ENCODE peak calls at places on chromosome 18, in nine cellular contexts. One of them, this sample, is unnamed.

GRCh38 chr18:60157810-60158209 is 214.8 kb downstream of the MC4R start:
- DNase-seq in cardiac fibroblast: no peak
- DNase-seq in endodermal cell: no peak
- DNase-seq in transverse colon: no peak
- DNase-seq in AG04449: no peak
- DNase-seq in H9: no peak
- DNase-seq in A673: no peak
- DNase-seq in mesothelial cell of epicardium: no peak
- DNase-seq in cardiac muscle cell: no peak
- DNase-seq in this sample: no peak

GRCh38 chr18:44464401-44465185 is 216.1 kb upstream of the SETBP1 start:
- DNase-seq in cardiac fibroblast: peak; percentile 1
- DNase-seq in H9: no peak
- DNase-seq in mesothelial cell of epicardium: no peak
- DNase-seq in endodermal cell: no peak
- DNase-seq in AG04449: no peak
- DNase-seq in transverse colon: no peak
- DNase-seq in A673: no peak
- DNase-seq in cardiac muscle cell: no peak
- DNase-seq in this sample: no peak

GRCh38 chr18:533995-534601 is 33.6 kb upstream of the COLEC12 start:
- DNase-seq in transverse colon: no peak
- DNase-seq in mesothelial cell of epicardium: no peak
- DNase-seq in cardiac muscle cell: no peak
- DNase-seq in H9: no peak
- DNase-seq in cardiac fibroblast: no peak
- DNase-seq in AG04449: no peak
- DNase-seq in A673: no peak
- DNase-seq in endodermal cell: no peak
- DNase-seq in this sample: no peak

GRCh38 chr18:37252854-37253396 is 312.7 kb downstream of the CELF4 start:
- DNase-seq in cardiac muscle cell: no peak
- DNase-seq in transverse colon: no peak
- DNase-seq in mesothelial cell of epicardium: no peak
- DNase-seq in A673: no peak
- DNase-seq in cardiac fibroblast: no peak
- DNase-seq in AG04449: no peak
- DNase-seq in endodermal cell: peak; percentile 54
- DNase-seq in H9: no peak
- DNase-seq in this sample: no peak

GRCh38 chr18:11544060-11544633 is 65.2 kb upstream of the SLC35G4 start:
- DNase-seq in mesothelial cell of epicardium: no peak
- DNase-seq in AG04449: no peak
- DNase-seq in transverse colon: no peak
- DNase-seq in H9: no peak
- DNase-seq in cardiac fibroblast: no peak
- DNase-seq in cardiac muscle cell: no peak
- DNase-seq in endodermal cell: no peak
- DNase-seq in A673: no peak
- DNase-seq in this sample: no peak

GRCh38 chr18:48409591-48410094 is 460 bp upstream of the ZBTB7C start:
- DNase-seq in H9: peak; percentile 44
- DNase-seq in A673: peak; percentile 44
- DNase-seq in cardiac muscle cell: no peak
- DNase-seq in mesothelial cell of epicardium: peak; percentile 55
- DNase-seq in transverse colon: no peak
- DNase-seq in AG04449: no peak
- DNase-seq in cardiac fibroblast: no peak
- DNase-seq in endodermal cell: peak; percentile 80
- DNase-seq in this sample: no peak

GRCh38 chr18:34506198-34506597 is 203.9 kb upstream of the DTNA start:
- DNase-seq in transverse colon: no peak
- DNase-seq in endodermal cell: no peak
- DNase-seq in mesothelial cell of epicardium: no peak
- DNase-seq in AG04449: no peak
- DNase-seq in A673: no peak
- DNase-seq in cardiac fibroblast: no peak
- DNase-seq in cardiac muscle cell: no peak
- DNase-seq in H9: no peak
- DNase-seq in this sample: no peak

GRCh38 chr18:60875957-60876507 is 457.2 kb upstream of the CDH20 start:
- DNase-seq in endodermal cell: no peak
- DNase-seq in cardiac fibroblast: no peak
- DNase-seq in AG04449: no peak
- DNase-seq in transverse colon: no peak
- DNase-seq in mesothelial cell of epicardium: no peak
- DNase-seq in H9: no peak
- DNase-seq in cardiac muscle cell: no peak
- DNase-seq in A673: no peak
- DNase-seq in this sample: no peak

GRCh38 chr18:43563780-43564179 is 286.5 kb upstream of the SYT4 start:
- DNase-seq in mesothelial cell of epicardium: no peak
- DNase-seq in cardiac muscle cell: peak; percentile 63
- DNase-seq in AG04449: no peak
- DNase-seq in transverse colon: no peak
- DNase-seq in H9: peak; percentile 38
- DNase-seq in A673: peak; percentile 67
- DNase-seq in endodermal cell: peak; percentile 63
- DNase-seq in cardiac fibroblast: peak; percentile 59
- DNase-seq in this sample: peak; percentile 16

GRCh38 chr18:45169610-45170009 is 445.7 kb upstream of the SLC14A2 start:
- DNase-seq in endodermal cell: no peak
- DNase-seq in A673: peak; percentile 63
- DNase-seq in cardiac muscle cell: peak; percentile 93
- DNase-seq in transverse colon: no peak
- DNase-seq in AG04449: peak; percentile 84
- DNase-seq in mesothelial cell of epicardium: no peak
- DNase-seq in H9: no peak
- DNase-seq in cardiac fibroblast: peak; percentile 96
- DNase-seq in this sample: peak; percentile 92

GRCh38 chr18:14945984-14946383 is 198.0 kb downstream of the ANKRD30B start:
- DNase-seq in cardiac muscle cell: no peak
- DNase-seq in H9: no peak
- DNase-seq in cardiac fibroblast: no peak
- DNase-seq in endodermal cell: no peak
- DNase-seq in A673: no peak
- DNase-seq in transverse colon: no peak
- DNase-seq in AG04449: no peak
- DNase-seq in mesothelial cell of epicardium: no peak
- DNase-seq in this sample: no peak

GRCh38 chr18:58194028-58194427 is 150.0 kb downstream of the NEDD4L start:
- DNase-seq in endodermal cell: peak; percentile 91
- DNase-seq in cardiac fibroblast: no peak
- DNase-seq in AG04449: no peak
- DNase-seq in H9: peak; percentile 82
- DNase-seq in transverse colon: no peak
- DNase-seq in A673: no peak
- DNase-seq in mesothelial cell of epicardium: no peak
- DNase-seq in cardiac muscle cell: no peak
- DNase-seq in this sample: no peak

GRCh38 chr18:47036298-47036874 is 965 bp upstream of the ELOA2 start:
- DNase-seq in transverse colon: no peak
- DNase-seq in A673: peak; percentile 47
- DNase-seq in cardiac muscle cell: peak; percentile 27
- DNase-seq in mesothelial cell of epicardium: no peak
- DNase-seq in endodermal cell: peak; percentile 68
- DNase-seq in H9: no peak
- DNase-seq in AG04449: no peak
- DNase-seq in cardiac fibroblast: peak; percentile 48
- DNase-seq in this sample: peak; percentile 11

GRCh38 chr18:8385400-8385799 is 223.8 kb upstream of the RAB12 start:
- DNase-seq in H9: no peak
- DNase-seq in cardiac muscle cell: no peak
- DNase-seq in AG04449: no peak
- DNase-seq in A673: no peak
- DNase-seq in transverse colon: no peak
- DNase-seq in endodermal cell: no peak
- DNase-seq in cardiac fibroblast: no peak
- DNase-seq in mesothelial cell of epicardium: no peak
- DNase-seq in this sample: no peak

GRCh38 chr18:23237524-23238151 is 102.4 kb downstream of the CABLES1 start:
- DNase-seq in AG04449: no peak
- DNase-seq in endodermal cell: peak; percentile 77
- DNase-seq in mesothelial cell of epicardium: no peak
- DNase-seq in cardiac muscle cell: peak; percentile 69
- DNase-seq in A673: no peak
- DNase-seq in transverse colon: peak; percentile 61
- DNase-seq in H9: peak; percentile 86
- DNase-seq in cardiac fibroblast: peak; percentile 67
- DNase-seq in this sample: peak; percentile 71

GRCh38 chr18:36381075-36381474 is 83.6 kb downstream of the FHOD3 start:
- DNase-seq in A673: no peak
- DNase-seq in endodermal cell: no peak
- DNase-seq in transverse colon: no peak
- DNase-seq in H9: no peak
- DNase-seq in cardiac fibroblast: no peak
- DNase-seq in AG04449: no peak
- DNase-seq in mesothelial cell of epicardium: no peak
- DNase-seq in cardiac muscle cell: no peak
- DNase-seq in this sample: no peak

GRCh38 chr18:22346968-22347611 is 70.6 kb downstream of the CTAGE1 start:
- DNase-seq in A673: no peak
- DNase-seq in cardiac muscle cell: peak; percentile 79
- DNase-seq in transverse colon: peak; percentile 86
- DNase-seq in cardiac fibroblast: peak; percentile 53
- DNase-seq in AG04449: peak; percentile 16
- DNase-seq in mesothelial cell of epicardium: no peak
- DNase-seq in endodermal cell: peak; percentile 90
- DNase-seq in H9: peak; percentile 78
- DNase-seq in this sample: peak; percentile 56

DNA sequence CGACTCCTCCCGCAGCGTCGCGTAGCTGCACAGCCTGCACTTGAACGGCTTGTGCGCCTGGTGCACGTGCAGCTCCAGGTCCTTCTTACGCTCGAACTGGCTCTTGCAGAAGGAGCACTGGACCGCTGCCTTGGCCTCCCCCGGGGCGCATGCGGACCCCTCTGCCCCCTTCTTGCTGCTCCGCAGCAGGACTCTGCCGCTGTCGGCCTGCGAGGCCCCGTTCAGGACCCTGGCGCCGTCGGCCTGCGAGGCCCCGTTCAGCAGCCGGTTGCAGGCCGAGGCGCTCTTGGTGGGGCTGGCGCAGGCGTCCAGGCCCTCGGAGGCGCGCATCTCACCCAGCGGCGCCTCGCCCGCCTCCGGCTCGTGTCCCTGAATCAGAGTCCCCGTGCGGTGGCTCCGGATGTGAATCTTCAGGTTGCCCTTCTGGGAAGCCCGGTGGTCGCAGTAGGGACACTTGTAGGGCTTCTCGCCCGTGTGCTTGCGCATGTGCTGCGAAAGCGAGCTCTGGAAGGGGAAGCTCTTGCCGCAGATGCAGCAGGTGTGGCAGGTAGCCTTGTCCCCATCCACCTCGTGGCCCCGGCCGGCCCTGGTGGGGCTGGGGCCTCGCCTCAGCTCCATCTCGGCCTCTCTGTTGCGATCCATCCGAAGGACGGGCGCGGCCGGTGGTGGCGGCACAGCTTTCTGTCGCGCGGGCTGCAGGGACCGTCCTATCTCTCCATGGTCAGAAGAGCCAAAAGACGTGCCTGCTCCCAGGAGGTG is 52.5 kb downstream of the ZNF516 start:
- DNase-seq in mesothelial cell of epicardium: no peak
- DNase-seq in A673: no peak
- DNase-seq in H9: no peak
- DNase-seq in cardiac fibroblast: no peak
- DNase-seq in transverse colon: no peak
- DNase-seq in endodermal cell: no peak
- DNase-seq in cardiac muscle cell: no peak
- DNase-seq in AG04449: no peak
- DNase-seq in this sample: no peak
- TF ChIP-seq CTCF in mesothelial cell of epicardium: no peak
- TF ChIP-seq CTCF in A673: no peak
- TF ChIP-seq CTCF in H9: no peak
- TF ChIP-seq CTCF in cardiac fibroblast: no peak
- TF ChIP-seq CTCF in transverse colon: no peak
- TF ChIP-seq CTCF in endodermal cell: no peak
- TF ChIP-seq CTCF in cardiac muscle cell: no peak
- TF ChIP-seq CTCF in AG04449: no peak
- TF ChIP-seq CTCF in this sample: no peak

GRCh38 chr18:13103366-13103765 is 112.2 kb downstream of the CEP192 start:
- DNase-seq in cardiac fibroblast: peak; percentile 14
- DNase-seq in transverse colon: no peak
- DNase-seq in H9: no peak
- DNase-seq in cardiac muscle cell: no peak
- DNase-seq in mesothelial cell of epicardium: no peak
- DNase-seq in AG04449: no peak
- DNase-seq in endodermal cell: no peak
- DNase-seq in A673: peak; percentile 27
- DNase-seq in this sample: peak; percentile 6
- TF ChIP-seq CTCF in cardiac fibroblast: peak; percentile 28
- TF ChIP-seq CTCF in transverse colon: no peak
- TF ChIP-seq CTCF in H9: peak; percentile 59
- TF ChIP-seq CTCF in cardiac muscle cell: peak; percentile 21
- TF ChIP-seq CTCF in mesothelial cell of epicardium: peak; percentile 10
- TF ChIP-seq CTCF in AG04449: peak; percentile 1
- TF ChIP-seq CTCF in endodermal cell: peak; percentile 61
- TF ChIP-seq CTCF in A673: peak; percentile 52
- TF ChIP-seq CTCF in this sample: peak; percentile 31

DNA sequence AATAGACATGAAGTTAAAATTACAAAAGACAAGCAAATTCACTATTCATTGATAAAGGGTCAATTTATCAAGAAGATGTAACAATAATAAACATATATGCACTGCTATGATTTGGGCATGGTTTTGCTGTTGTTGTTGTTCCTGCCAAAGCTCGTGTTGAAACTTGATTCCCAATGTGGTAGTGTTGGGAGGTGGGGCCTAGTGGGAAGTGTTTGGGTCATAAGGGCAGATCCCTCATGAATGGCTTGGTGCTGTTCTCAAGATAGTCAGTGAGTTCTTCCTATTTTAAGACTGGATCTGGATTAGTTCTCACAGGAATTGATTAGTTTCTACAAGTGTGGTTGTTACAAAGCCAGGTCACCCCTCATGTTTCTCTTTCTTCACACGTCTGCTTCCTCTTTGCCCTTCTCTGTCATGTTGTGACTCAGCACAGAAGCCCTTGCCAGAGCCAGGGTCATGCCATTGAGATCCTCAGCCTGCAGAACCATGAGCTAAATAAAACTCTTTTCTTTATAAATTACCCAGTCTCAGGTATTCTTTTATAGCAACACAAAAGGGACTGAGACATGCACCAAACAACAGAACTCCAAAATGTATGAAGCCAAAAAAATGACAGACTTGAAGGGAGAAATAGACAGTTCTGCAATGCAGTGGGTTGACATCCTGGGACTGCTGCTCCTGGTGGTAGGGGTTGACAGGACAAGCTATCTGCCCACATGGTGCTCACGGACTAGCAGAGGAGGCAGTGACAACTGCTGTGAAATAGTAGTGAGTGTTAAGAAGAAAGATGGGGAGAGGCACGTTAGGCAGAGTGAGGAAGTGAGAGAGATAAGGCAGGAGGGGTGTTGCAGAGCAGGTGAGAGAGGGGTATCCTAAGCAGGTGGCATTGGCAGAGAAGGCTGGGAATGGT is 18.6 kb upstream of the SKA1 start:
- DNase-seq in AG04449: no peak
- DNase-seq in endodermal cell: peak; percentile 63
- DNase-seq in cardiac fibroblast: peak; percentile 37
- DNase-seq in mesothelial cell of epicardium: no peak
- DNase-seq in cardiac muscle cell: peak; percentile 20
- DNase-seq in A673: no peak
- DNase-seq in H9: no peak
- DNase-seq in transverse colon: no peak
- DNase-seq in this sample: no peak
- TF ChIP-seq CTCF in AG04449: no peak
- TF ChIP-seq CTCF in endodermal cell: peak; percentile 62
- TF ChIP-seq CTCF in cardiac fibroblast: no peak
- TF ChIP-seq CTCF in mesothelial cell of epicardium: no peak
- TF ChIP-seq CTCF in cardiac muscle cell: peak; percentile 13
- TF ChIP-seq CTCF in A673: no peak
- TF ChIP-seq CTCF in H9: no peak
- TF ChIP-seq CTCF in transverse colon: no peak
- TF ChIP-seq CTCF in this sample: peak; percentile 10

GRCh38 chr18:3885209-3885792 is 435.3 kb downstream of the TGIF1 start:
- DNase-seq in H9: no peak
- DNase-seq in AG04449: no peak
- DNase-seq in transverse colon: no peak
- DNase-seq in cardiac fibroblast: no peak
- DNase-seq in A673: peak; percentile 36
- DNase-seq in mesothelial cell of epicardium: no peak
- DNase-seq in endodermal cell: no peak
- DNase-seq in cardiac muscle cell: no peak
- DNase-seq in this sample: no peak
- TF ChIP-seq CTCF in H9: peak; percentile 74
- TF ChIP-seq CTCF in AG04449: peak; percentile 3
- TF ChIP-seq CTCF in transverse colon: no peak
- TF ChIP-seq CTCF in cardiac fibroblast: peak; percentile 22
- TF ChIP-seq CTCF in A673: peak; percentile 36
- TF ChIP-seq CTCF in mesothelial cell of epicardium: peak; percentile 50
- TF ChIP-seq CTCF in endodermal cell: peak; percentile 77
- TF ChIP-seq CTCF in cardiac muscle cell: peak; percentile 22
- TF ChIP-seq CTCF in this sample: peak; percentile 30

This sample was measured in fibroblast of villous mesenchyme.